ENCODE peak calls at places on chromosomes 12 and 14, in four cellular contexts. A, R, H and J are unnamed samples.

GRCh38 chr12:89350661-89351488 is 1.4 kb downstream of the DUSP6 start:
- DNase-seq in A (no peak), R (no peak), H (no peak), J (no peak)

GRCh38 chr12:2666846-2667245 is 127.9 kb upstream of the FKBP4 start:
- DNase-seq in A (no peak), R (no peak), H (no peak), J (no peak)

GRCh38 chr14:26598081-26598671 is 343 bp upstream of the NOVA1 start:
- DNase-seq in A (peak; percentile 77), R (peak; percentile 74), H (peak; percentile 90), J (peak; percentile 86)

GRCh38 chr12:32134144-32134888 is 27.7 kb downstream of the BICD1 start:
- DNase-seq in A (peak; percentile 84), R (no peak), H (no peak), J (peak; percentile 54)

GRCh38 chr14:50402965-50403364 is 6.3 kb upstream of the CDKL1 start:
- DNase-seq in A (peak; percentile 39), R (no peak), H (no peak), J (peak; percentile 21)

GRCh38 chr14:80215756-80216581 is 4.7 kb upstream of the DIO2 start:
- DNase-seq in A (peak; percentile 95), R (peak; percentile 61), H (no peak), J (no peak)

GRCh38 chr14:42606839-42607238 is 1000.2 kb downstream of the LRFN5 start:
- DNase-seq in A (no peak), R (no peak), H (no peak), J (no peak)

GRCh38 chr14:89387922-89388685 is 28.9 kb downstream of the FOXN3 start:
- DNase-seq in A (no peak), R (no peak), H (no peak), J (no peak)

GRCh38 chr12:92717202-92717601 is 14.4 kb downstream of the PLEKHG7 start:
- DNase-seq in A (peak; percentile 34), R (no peak), H (no peak), J (peak; percentile 52)

GRCh38 chr14:49860988-49861387 is 8.4 kb upstream of the NEMF start:
- DNase-seq in A (no peak), R (no peak), H (no peak), J (no peak)

GRCh38 chr12:122457627-122458026 is 35.2 kb upstream of the CLIP1 start:
- DNase-seq in A (no peak), R (no peak), H (peak; percentile 26), J (no peak)

GRCh38 chr14:70098257-70098809 is 90.4 kb downstream of the SLC8A3 start:
- DNase-seq in A (no peak), R (no peak), H (no peak), J (peak; percentile 2)

GRCh38 chr12:90010089-90010488 is 301.5 kb upstream of the ATP2B1 start:
- DNase-seq in A (no peak), R (no peak), H (no peak), J (no peak)

GRCh38 chr12:49041036-49041880 is 19.3 kb downstream of the KMT2D start:
- DNase-seq in A (no peak), R (peak; percentile 20), H (no peak), J (no peak)

GRCh38 chr14:68377459-68377858 is 415.4 kb downstream of the ZFP36L1 start:
- DNase-seq in A (no peak), R (peak; percentile 74), H (peak; percentile 75), J (no peak)

GRCh38 chr12:53070901-53071492 is 8.2 kb downstream of the SPRYD3 start:
- DNase-seq in A (no peak), R (no peak), H (no peak), J (peak; percentile 34)

DNA sequence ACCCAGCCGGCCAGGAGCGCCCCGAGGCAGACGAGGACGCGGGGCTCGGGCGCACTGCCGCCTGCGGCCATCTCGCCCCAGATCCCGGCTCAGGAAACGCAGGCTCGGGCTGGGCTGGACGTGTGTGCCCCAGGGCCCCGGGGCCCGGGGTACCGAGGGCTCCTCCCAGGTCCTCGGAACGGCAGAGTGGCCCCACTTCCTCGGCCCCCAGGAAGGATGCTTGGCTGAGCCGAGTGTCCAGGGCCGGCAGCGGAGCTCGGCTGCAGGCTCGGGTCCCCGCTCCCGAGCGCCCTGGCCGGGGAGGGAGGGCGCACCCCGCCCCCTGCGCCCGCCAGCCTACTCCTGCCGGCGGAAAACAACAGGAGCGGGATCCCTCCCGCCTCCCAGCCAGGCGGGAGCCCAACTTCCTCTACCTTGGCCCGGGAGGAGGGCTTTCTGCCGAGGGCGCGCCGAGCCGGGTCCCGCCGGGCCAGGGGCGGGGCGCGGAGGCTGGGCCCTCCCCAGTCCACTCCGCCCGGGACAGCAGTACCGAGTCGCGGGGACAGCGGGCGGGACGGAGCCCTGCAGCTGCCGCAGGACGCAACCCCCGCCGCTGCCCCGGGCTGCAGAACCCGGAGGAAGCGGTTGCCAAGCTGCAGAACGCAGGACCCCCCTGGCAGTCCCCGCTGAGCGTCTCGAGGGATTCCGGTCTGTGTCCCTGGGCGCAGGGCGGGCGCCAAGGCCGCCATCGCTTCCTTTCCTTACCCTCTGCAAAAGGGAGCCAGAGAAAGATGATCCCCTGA is at the start of gene VSIG10:
- DNase-seq in A (peak; percentile 90), R (peak; percentile 75), H (peak; percentile 84), J (peak; percentile 84)
- TF ChIP-seq CTCF in A (no peak), R (no peak), H (no peak), J (no peak)

DNA sequence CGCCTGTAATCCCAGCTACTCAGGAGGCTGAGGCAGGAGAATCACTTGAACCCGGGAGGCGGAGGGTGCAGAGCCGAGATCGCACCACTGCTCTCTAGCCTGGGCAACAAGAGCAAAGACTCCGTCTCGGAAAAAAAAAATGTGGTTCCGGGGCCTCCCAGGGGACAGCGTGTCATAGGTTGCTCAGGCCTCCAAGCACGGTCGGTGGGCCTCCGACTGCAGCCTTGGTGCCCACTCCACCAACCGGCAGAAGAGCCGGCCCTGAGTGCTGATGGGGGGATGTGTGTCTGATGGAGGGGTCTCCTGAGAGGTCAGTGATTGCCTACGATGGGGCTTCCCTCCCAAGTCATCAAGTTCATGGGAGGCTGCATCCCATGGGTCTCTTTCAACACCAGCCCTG is 15.9 kb downstream of the ZFYVE21 start:
- DNase-seq in A (no peak), R (no peak), H (peak; percentile 53), J (no peak)
- H3K4me3 ChIP-seq in A (no peak overlapping the region), R (no peak overlapping the region), H (no peak overlapping the region), J (no peak overlapping the region)

GRCh38 chr12:642633-643477 is 20.4 kb downstream of the NINJ2 start:
- DNase-seq in A (no peak), R (peak; percentile 88), H (peak; percentile 82), J (peak; percentile 60)
- TF ChIP-seq CTCF in A (no peak), R (peak; percentile 26), H (peak; percentile 41), J (peak; percentile 19)

DNA sequence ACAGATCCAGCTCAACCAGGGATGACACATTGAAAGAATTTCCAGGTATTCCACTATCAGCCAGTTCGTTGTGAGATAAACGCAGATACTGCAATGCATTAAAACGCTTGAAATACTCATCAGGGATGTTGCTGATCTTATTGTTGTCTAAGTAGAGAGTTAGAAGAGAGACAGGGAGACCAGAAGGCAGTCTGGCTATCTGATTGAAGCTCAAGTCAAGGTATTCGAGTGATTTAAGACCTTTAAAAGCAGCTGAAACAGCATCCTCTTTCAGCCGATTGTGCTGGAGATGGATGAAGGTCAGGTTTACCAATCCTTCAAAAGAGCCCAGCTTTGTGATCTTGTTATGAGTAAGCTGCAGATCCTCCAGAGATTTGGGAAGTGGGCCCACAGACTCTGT is 3.1 kb downstream of the LUM start:
- DNase-seq in A (no peak), R (no peak), H (no peak), J (no peak)
- H3K4me3 ChIP-seq in A (no peak overlapping the region), R (no peak overlapping the region), H (no peak overlapping the region), J (peak overlapping the region; percentile 82)

GRCh38 chr14:92135269-92135668 is 13.5 kb downstream of the CPSF2 start:
- DNase-seq in A (peak; percentile 43), R (no peak), H (no peak), J (no peak)
- TF ChIP-seq CTCF in A (peak; percentile 77), R (peak; percentile 29), H (peak; percentile 27), J (peak; percentile 45)

DNA sequence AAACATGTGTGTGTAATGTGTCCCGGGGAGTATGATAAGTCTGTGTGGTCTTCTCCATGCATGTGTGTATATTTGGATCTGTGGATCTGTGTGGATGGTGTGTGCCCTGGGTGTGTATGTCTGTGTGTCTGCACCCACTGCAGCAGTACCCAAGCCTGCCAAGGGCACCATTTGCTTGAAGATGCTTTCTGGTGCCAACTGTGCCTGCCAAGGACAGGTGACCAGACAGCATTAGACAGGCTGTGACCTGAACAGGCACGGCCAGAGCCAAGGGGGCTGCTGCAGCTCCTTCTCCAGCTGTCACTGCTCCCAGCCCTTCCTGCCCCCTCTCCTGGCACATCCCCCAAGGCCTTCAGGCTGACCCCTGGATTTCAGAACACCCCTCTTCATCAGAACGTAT is 35.0 kb downstream of the DTX1 start:
- DNase-seq in A (no peak), R (no peak), H (no peak), J (no peak)
- H3K4me3 ChIP-seq in A (no peak overlapping the region), R (no peak overlapping the region), H (no peak overlapping the region), J (no peak overlapping the region)

DNA sequence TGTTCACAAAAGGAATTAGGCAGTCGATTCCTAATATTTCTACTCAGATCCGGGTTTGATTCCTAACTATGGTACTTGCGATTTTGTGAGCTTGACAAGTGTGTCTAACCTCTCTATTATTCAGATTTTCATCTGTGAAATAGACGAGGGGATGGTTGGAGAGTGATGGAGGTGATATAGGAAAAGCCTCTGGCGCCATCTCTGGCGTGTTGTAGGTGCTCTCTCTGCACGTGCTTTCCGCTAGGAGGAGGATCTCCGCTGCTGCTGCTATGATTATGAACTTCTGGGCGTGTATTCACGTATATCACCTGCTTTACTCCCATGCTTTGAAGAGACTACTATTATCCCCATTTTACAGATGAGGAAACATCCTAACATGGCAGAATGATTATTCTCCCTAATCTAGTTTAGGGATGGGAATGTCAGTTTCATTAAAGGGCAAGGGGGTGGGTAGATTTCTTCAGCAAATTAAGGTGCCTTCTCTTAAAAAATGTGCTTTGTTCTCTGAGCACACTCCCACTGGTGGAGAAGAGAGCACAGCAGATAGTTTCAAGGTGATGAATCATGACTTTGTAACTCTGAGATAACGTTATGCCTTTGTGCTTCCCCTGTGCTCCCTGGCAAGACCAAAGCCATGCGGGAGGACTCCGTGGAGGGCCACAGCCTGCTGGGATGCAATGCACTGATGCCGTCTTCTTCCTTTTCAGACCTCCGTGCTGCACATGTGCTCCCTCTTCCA is 97.1 kb downstream of the PRIMA1 start:
- DNase-seq in A (no peak), R (no peak), H (no peak), J (no peak)
- TF ChIP-seq CTCF in A (peak; percentile 31), R (no peak), H (no peak), J (no peak)

DNA sequence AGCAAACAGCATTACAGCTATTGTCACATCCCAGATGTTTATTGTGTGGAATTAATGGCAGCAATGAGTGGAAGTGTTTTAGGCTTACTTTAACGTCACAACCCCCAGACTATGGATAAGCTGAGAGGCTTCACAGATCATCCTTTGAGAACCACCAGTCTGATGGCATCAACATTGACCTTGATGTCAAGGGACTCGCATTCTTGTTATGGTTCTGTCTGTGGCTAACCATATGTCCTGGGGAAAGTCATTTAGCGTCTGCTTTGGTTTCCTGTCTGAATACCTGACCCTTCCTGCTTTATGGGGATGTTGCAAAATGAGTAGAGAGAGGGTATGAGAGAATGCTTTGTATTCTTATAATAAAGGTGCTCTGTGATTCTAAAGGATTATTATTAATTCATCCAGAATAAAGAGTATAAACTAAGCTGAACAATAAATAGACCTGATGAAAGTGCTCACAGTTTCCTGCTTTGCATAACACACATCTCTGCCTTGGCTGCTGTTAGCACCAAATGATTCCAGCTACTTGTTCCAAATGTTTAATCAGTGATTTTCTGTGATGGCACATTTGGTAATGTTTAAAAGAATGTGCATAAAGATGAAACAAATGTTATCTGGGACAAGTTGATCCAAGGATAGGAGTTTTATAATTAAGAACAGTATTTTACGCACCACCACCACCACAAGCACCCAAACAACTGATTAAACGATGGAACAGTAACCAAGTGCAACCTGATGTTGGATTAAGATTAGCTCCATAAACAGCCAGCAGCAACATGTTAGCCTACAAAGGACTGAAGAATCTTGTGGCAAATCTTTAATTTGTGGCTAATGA is 116.9 kb upstream of the LRIG3 start:
- DNase-seq in A (no peak), R (no peak), H (no peak), J (peak; percentile 37)
- H3K4me3 ChIP-seq in A (no peak overlapping the region), R (no peak overlapping the region), H (no peak overlapping the region), J (no peak overlapping the region)

GRCh38 chr12:123808167-123808566 is 46.1 kb downstream of the DNAH10 start:
- DNase-seq in A (peak; percentile 37), R (no peak), H (no peak), J (peak; percentile 51)
- TF ChIP-seq CTCF in A (peak; percentile 62), R (no peak), H (no peak), J (peak; percentile 46)